ENCODE peak calls at places on chromosomes 12 and 14, in four cellular contexts. E is IMR-90, I is HepG2, P is breast epithelium. W is an unnamed sample.

GRCh38 chr14:103626150-103626850 is 2.7 kb upstream of the KLC1 start:
- DNase-seq in E (no peak), I (peak), P (no peak), W (no peak)

GRCh38 chr12:56522486-56523193 is 1.0 kb downstream of the RBMS2 start:
- DNase-seq in E (peak), I (no peak), P (no peak), W (no peak)

GRCh38 chr14:60051690-60052324 is 39.9 kb upstream of the PCNX4 start:
- DNase-seq in E (peak), I (no peak), P (no peak), W (no peak)

GRCh38 chr12:93638095-93638494 is 39.1 kb upstream of the CRADD start:
- DNase-seq in E (peak), I (no peak), P (no peak), W (no peak)

GRCh38 chr14:75229923-75230792 is 48.5 kb upstream of the FOS start:
- DNase-seq in E (peak), I (no peak), P (peak), W (no peak)

GRCh38 chr14:78170203-78170602 is at the start of gene NRXN3:
- DNase-seq in E (no peak), I (no peak), P (no peak), W (no peak)

GRCh38 chr14:79204591-79204990 is 1006.7 kb downstream of the DIO2 start:
- DNase-seq in E (no peak), I (no peak), P (no peak), W (no peak)

GRCh38 chr14:60514378-60515243 is 5.7 kb downstream of the SIX6 start:
- DNase-seq in E (no peak), I (peak), P (no peak), W (no peak)

GRCh38 chr14:86915416-86915815 is 1077.6 kb downstream of the GALC start:
- DNase-seq in E (peak), I (no peak), P (no peak), W (no peak)

GRCh38 chr14:77028384-77029246 is at the start of gene IRF2BPL:
- DNase-seq in E (peak), I (peak), P (peak), W (peak)
- TF ChIP-seq POLR2A in E (peak), I (peak), P (peak), W (no peak)

DNA sequence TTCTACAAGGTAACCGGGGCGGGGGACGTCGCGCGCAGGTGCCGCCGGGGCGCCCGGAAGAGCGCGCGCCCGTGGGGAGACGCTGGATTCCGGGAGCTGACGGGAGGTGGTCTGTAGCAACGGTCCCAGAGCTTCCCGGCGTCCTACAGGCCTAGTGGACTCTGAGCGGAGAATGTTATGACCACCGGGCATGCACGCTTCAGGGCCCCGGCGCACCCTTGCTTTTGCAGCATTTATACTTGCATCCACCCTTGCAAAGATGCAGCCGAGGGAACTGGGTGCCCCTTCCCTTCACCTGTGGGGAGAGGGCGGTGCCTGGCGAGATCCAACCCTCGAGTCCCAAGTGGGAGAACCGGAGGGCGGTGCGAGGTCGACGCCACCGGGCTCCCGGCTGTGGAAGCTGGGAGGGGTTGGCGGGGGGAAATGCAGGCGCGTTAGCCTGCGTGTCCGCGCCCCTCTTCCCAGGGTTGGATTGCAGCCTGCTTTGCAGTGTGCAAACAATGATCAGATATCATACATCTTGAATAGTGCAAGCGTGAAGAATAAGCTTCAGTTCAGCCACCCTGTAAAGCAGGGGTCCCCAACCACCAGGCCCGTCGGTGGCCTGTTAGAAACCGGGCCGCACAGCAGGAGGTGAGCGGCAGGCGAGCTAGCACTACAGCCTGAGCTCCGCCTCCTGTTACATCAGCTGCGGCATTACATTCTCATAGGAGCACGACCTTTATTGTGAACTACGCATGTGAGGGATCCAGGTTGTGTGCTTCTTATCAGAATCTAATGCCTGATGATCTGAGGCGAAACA is 576 bp downstream of the ERP29 start:
- DNase-seq in E (peak), I (peak), P (peak), W (peak)
- TF ChIP-seq POLR2A in E (no peak), I (peak), P (no peak), W (no peak)

DNA sequence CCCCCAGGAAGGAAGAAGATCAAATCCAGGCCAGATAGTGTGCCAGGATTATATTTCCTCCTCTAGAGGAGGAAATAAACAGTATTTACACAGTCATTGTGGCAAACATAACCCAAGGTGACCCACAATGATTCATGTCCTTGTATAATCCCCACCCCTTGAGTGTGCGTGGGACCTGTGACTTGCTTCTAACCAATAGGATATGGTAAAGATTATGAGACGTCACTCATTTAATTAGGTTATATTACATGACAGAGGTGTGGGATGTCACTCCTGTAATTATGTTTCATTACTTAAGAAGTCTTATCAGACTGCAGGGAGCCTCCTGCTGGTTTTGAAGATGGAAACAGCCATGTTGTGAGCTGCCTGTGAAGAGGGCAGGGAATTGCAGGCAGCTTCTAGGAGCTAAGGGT is 12.2 kb upstream of the CATSPERB start:
- DNase-seq in E (no peak), I (no peak), P (no peak), W (no peak)
- TF ChIP-seq POLR2A in E (no peak), I (no peak), P (no peak), W (no peak)

GRCh38 chr12:104569348-104570173 is 112.8 kb downstream of the CHST11 start:
- DNase-seq in E (no peak), I (no peak), P (no peak), W (no peak)
- TF ChIP-seq POLR2A in E (no peak), I (no peak), P (no peak), W (no peak)

DNA sequence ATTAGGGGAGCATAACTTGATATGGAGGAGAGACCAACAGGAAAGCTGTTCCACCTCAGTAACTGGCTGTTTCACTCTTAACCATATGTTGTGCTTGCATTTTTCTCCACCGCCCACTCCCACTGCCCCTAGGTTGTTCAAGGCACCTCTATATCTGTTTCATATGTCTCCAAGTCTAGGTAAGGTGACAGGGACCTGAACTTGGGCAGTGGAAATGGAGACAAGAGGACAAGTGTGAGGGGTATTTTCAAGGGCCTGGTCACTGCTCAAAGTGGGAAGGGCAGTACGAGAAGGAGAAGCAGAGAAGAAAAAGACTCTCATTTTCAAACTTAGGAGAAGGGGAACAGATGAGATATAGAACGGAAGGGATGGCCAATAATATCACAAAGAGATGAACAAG is 3.1 kb downstream of the SLC38A1 start:
- DNase-seq in E (no peak), I (no peak), P (no peak), W (no peak)
- TF ChIP-seq POLR2A in E (no peak), I (no peak), P (no peak), W (no peak)

DNA sequence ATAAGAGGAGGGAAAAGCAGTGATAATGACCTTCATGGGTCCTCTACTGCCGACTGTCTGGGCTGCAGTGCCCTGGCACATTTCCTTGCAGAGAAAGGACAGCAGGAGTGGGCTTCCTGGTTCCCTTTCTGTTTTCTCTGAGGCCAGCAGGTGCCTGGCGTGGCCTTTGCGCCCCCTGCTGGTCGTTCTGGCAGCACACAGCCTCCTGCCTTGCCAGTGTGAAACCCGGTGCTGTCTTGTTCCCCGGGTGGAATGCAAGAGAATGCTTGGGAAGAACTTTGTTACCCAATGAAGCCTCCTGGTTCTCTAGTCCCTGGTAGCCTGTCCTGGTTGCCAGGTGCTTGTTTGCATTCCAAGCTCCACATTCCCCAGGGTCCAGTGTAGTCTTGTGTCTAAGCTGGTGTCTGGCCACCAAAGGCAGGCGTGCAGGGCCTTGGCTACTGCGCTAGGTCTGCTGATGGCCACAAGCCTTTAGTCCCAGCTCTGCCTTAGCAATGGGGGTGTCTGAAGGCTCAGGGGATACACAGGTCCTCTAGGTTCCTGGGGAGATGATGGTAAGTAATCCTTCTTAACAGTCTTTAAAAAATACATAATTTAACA is 1392.4 kb upstream of the TMEM132C start:
- DNase-seq in E (no peak), I (peak), P (no peak), W (no peak)
- TF ChIP-seq POLR2A in E (no peak), I (no peak), P (no peak), W (no peak)

DNA sequence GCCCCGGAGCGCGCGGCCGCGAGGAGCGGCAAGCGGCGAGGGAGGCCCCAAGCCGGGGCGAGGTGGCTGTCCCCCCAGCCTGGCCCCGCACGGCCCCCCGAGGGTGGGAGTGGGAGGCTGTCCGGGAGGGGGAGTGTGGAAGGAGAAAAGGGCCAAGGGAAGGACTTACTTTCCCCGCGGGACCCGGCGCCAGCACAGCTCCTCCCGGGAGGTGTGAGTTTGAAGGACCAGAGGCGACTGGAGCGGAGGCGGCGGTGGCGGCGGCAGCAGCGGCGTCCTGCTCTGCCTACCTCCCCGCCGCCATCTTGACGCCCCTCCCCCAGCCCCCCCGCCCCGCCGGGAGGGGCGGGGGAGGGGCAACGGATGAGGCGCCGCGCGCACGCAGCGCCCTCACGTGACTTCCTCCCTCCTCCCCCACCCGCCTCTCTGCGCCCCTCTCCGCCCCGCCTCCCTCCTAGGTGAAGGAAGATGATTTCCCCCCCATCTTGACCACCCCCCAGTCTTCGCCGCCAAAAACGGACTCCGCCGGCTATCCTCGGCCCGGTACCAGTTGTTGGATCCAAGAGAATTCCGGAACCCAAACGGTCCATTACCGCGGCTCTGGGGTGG is at the start of gene SBNO1:
- DNase-seq in E (peak), I (peak), P (peak), W (peak)
- TF ChIP-seq POLR2A in E (peak), I (peak), P (peak), W (peak)

DNA sequence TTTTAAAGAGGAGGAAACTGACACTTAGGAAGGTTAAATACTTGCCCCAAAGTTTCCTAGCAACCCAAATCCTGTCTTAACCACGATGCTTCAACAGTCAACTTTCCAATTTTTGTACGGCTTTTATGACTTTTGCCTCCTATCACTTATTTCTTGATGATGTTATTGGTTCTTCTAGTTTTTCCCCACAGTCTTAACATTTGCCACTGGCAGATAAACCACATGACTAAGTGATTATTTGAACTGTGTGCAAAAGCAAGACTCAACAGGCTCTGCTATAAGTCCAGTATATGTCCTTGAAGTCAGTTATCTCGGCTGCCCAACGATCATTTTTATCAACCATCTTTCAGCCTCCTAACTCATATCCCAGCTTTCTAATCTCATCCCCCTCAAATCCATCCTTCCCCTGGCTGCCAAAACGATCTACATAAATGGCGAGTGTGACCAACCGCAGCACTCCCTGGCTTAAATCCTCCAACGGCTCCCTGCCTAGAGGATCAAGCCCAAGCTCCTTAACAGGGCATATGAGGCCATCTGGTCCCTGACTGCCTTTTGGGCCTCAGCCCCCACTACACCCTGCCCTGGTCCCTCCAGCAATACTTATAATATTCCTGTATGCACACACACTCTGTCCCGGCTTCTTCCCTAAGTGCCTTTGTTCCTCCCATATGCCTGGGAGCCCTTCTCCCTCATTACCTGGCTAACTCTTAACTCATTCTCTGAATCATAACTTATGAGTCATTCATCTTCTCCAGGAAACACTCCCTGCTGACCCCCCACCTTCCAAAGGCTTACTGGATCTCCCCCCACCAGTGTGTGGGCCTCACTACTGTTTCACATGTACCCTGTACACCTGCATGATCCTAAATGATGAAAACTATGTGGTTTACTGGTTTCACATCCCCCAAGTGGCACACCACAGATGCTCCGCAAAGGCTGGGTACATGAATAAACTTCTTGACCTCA is 8.8 kb downstream of the VPS37B start:
- DNase-seq in E (peak), I (no peak), P (no peak), W (no peak)
- TF ChIP-seq POLR2A in E (no peak), I (peak), P (no peak), W (no peak)

DNA sequence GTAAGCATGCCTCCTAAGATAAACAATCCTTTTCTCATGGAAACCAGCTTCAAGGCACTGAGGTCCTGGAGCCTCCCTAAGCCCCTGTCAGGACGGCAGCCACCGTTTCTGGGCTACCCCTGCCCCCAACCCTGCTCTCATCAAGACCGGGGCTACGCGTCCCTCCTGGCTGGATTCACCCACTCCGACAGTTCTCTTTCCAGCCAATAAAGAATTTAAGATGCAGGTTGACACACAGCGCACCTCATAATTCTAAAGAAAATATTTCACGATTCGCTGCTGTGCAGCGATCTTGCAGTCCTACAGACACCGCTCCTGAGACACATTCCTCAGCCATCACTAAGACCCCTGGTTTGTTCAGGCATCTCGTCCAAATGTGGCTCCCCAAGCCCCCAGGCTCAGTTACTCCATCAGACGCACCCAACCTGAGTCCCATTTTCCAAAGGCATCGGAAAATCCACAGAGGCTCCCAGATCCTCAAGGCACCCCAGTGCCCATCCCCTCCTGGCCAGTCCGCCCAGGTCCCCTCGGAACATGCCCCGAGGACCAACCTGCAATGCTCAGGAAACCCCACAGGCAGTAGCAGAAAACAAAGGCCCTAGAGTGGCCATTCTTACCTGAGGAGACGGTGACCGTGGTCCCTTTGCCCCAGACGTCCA is 336.3 kb downstream of the TMEM121 start:
- DNase-seq in E (no peak), I (no peak), P (no peak), W (no peak)
- TF ChIP-seq POLR2A in E (no peak), I (no peak), P (no peak), W (no peak)